ENCODE peak calls at places on chromosomes 1 and 21, in eight cellular contexts. Z, S, H, X, F, C, Y and D are unnamed samples.

GRCh38 chr1:202034683-202035462 is 24.5 kb downstream of the ELF3 start:
- DNase-seq in Z (peak; percentile 95), S (peak; percentile 70), H (peak; percentile 99), X (peak; percentile 96), F (peak; percentile 59), C (peak; percentile 93), Y (peak; percentile 72), D (peak; percentile 44)

GRCh38 chr1:11727119-11727518 is 8.8 kb upstream of the AGTRAP start:
- DNase-seq in Z (no peak), S (no peak), H (no peak), X (no peak), F (no peak), C (no peak), Y (no peak), D (no peak)

GRCh38 chr1:91851130-91852010 is 34.6 kb downstream of the TGFBR3 start:
- DNase-seq in Z (peak; percentile 92), S (peak; percentile 42), H (peak; percentile 63), X (peak; percentile 89), F (peak; percentile 93), C (peak; percentile 62), Y (peak; percentile 84), D (peak; percentile 65)

GRCh38 chr1:230169454-230170152 is 102.6 kb downstream of the GALNT2 start:
- DNase-seq in Z (no peak), S (no peak), H (peak; percentile 28), X (peak; percentile 28), F (peak; percentile 19), C (no peak), Y (no peak), D (no peak)

GRCh38 chr1:156845055-156845952 is 13.6 kb downstream of the INSRR start:
- DNase-seq in Z (no peak), S (no peak), H (no peak), X (no peak), F (no peak), C (peak; percentile 30), Y (no peak), D (no peak)

GRCh38 chr21:38646213-38646837 is 148.0 kb upstream of the ERG start:
- DNase-seq in Z (no peak), S (no peak), H (no peak), X (peak; percentile 66), F (no peak), C (no peak), Y (no peak), D (no peak)

GRCh38 chr21:35981514-35982070 is 78.7 kb downstream of the SETD4 start:
- DNase-seq in Z (no peak), S (no peak), H (no peak), X (no peak), F (no peak), C (no peak), Y (no peak), D (no peak)

GRCh38 chr1:111921948-111922347 is 67.5 kb downstream of the KCND3 start:
- DNase-seq in Z (no peak), S (no peak), H (no peak), X (no peak), F (no peak), C (no peak), Y (no peak), D (no peak)

GRCh38 chr1:152997911-152998310 is 3.6 kb upstream of the SPRR3 start:
- DNase-seq in Z (no peak), S (no peak), H (no peak), X (no peak), F (no peak), C (no peak), Y (no peak), D (no peak)

GRCh38 chr21:34801519-34802132 is 132.8 kb downstream of the CLIC6 start:
- DNase-seq in Z (no peak), S (no peak), H (peak; percentile 21), X (no peak), F (no peak), C (no peak), Y (no peak), D (no peak)

GRCh38 chr1:226082959-226083302 is 20.4 kb downstream of the H3-3A start:
- DNase-seq in Z (peak; percentile 83), S (no peak), H (peak; percentile 70), X (no peak), F (peak; percentile 72), C (no peak), Y (peak; percentile 35), D (peak; percentile 47)

GRCh38 chr21:42560517-42561179 is 47.0 kb downstream of the SLC37A1 start:
- DNase-seq in Z (no peak), S (no peak), H (no peak), X (no peak), F (no peak), C (no peak), Y (no peak), D (no peak)

GRCh38 chr1:202319381-202320080 is 22.2 kb downstream of the UBE2T start:
- DNase-seq in Z (no peak), S (no peak), H (no peak), X (peak; percentile 17), F (no peak), C (no peak), Y (no peak), D (no peak)

GRCh38 chr1:41003640-41004220 is 17.8 kb downstream of the SLFNL1 start:
- DNase-seq in Z (peak; percentile 92), S (peak; percentile 56), H (peak; percentile 91), X (peak; percentile 100), F (peak; percentile 90), C (peak; percentile 98), Y (peak; percentile 96), D (peak; percentile 90)

GRCh38 chr1:235157150-235157549 is 3.9 kb downstream of the RBM34 start:
- DNase-seq in Z (no peak), S (no peak), H (no peak), X (no peak), F (no peak), C (no peak), Y (no peak), D (no peak)

GRCh38 chr1:235160965-235161684 is at the start of gene RBM34:
- DNase-seq in Z (peak; percentile 94), S (peak; percentile 87), H (peak; percentile 96), X (peak; percentile 88), F (peak; percentile 93), C (peak; percentile 87), Y (peak; percentile 83), D (peak; percentile 75)

GRCh38 chr1:235158680-235159079 is 2.4 kb downstream of the RBM34 start:
- DNase-seq in Z (no peak), S (no peak), H (no peak), X (no peak), F (no peak), C (no peak), Y (no peak), D (no peak)

GRCh38 chr1:235161685-235162327 is 756 bp upstream of the RBM34 start:
- DNase-seq in Z (no peak), S (no peak), H (no peak), X (no peak), F (no peak), C (no peak), Y (no peak), D (no peak)

DNA sequence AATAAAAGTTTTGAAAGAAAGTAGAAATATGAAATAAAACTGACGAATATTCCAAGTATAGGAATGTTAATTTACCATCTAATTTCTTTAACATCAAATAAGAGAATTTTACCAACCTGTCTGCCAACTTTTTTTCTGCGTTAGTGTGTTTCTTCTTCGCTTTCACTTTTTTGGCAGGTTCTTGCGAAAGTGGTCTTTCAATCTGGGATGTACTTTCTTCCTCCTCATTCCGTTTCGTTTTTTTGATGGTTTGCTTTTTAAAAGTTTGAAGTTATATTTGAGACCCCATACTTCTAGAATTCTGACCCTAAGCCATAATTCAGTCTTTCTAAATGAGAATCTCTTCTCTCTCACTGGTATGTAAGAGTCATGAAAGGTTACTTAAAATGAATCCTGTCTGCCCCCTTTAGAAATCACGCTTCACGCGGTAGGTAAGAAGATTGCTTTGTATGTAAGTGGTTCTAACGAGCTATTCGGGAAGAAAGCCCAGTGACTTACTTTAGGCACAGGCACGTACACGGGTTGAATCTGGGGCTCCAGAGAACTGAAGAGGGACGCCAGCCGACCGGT is 570 bp downstream of the RBM34 start:
- DNase-seq in Z (no peak), S (no peak), H (no peak), X (peak; percentile 64), F (no peak), C (peak; percentile 31), Y (no peak), D (no peak)
- TF ChIP-seq CTCF in Z (no peak), S (no peak), H (no peak), X (no peak), F (no peak), C (no peak), Y (no peak), D (no peak)

GRCh38 chr1:21703318-21703963 is 34.3 kb upstream of the RAP1GAP start:
- DNase-seq in Z (no peak), S (no peak), H (no peak), X (peak; percentile 88), F (no peak), C (peak; percentile 60), Y (no peak), D (no peak)
- TF ChIP-seq CTCF in Z (no peak), S (peak; percentile 54), H (no peak), X (peak; percentile 40), F (peak; percentile 39), C (peak; percentile 59), Y (no peak), D (no peak)

GRCh38 chr1:193457676-193458075 is 271.3 kb upstream of the B3GALT2 start:
- DNase-seq in Z (no peak), S (no peak), H (no peak), X (peak; percentile 27), F (no peak), C (no peak), Y (no peak), D (no peak)

GRCh38 chr1:193462629-193463320 is 276.4 kb upstream of the B3GALT2 start:
- DNase-seq in Z (no peak), S (no peak), H (peak; percentile 49), X (peak; percentile 21), F (no peak), C (peak; percentile 74), Y (no peak), D (no peak)

GRCh38 chr1:193456883-193457282 is 270.5 kb upstream of the B3GALT2 start:
- DNase-seq in Z (no peak), S (no peak), H (no peak), X (peak; percentile 15), F (no peak), C (no peak), Y (no peak), D (no peak)

GRCh38 chr1:193463518-193463917 is 277.1 kb upstream of the B3GALT2 start:
- DNase-seq in Z (no peak), S (no peak), H (no peak), X (no peak), F (no peak), C (no peak), Y (no peak), D (no peak)

GRCh38 chr1:193458628-193459027 is 272.2 kb upstream of the B3GALT2 start:
- DNase-seq in Z (no peak), S (no peak), H (no peak), X (no peak), F (no peak), C (no peak), Y (no peak), D (no peak)
- TF ChIP-seq CTCF in Z (no peak), S (no peak), H (no peak), X (no peak), F (no peak), C (no peak), Y (no peak), D (no peak)

DNA sequence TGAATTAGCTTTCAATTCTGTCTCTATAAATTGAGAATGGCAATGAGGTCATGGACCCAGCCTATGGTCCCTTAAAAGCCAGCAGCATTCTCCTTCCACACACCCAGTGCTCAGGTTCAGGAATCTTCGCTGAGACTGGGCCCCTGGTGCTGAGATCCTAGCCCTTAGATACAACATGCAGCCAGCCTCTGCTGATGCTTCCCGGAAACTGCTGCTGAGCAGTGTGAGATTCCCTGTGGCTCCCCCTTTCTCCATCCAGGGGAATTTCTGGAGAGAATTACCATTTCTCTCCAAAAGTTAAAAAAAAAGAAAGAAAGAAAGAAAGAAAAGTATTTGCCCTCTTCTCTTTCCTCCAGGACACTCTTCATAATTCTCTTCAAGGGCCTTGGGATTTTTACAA is 31.7 kb upstream of the RALGPS2 start:
- DNase-seq in Z (no peak), S (no peak), H (no peak), X (peak; percentile 22), F (no peak), C (no peak), Y (no peak), D (no peak)
- TF ChIP-seq CTCF in Z (no peak), S (no peak), H (no peak), X (peak; percentile 39), F (no peak), C (no peak), Y (peak; percentile 21), D (no peak)